ENCODE peak calls at places on chromosome 7, in seven cellular contexts. Q, D, K, F, O, B and S are unnamed samples.

GRCh38 chr7:88001744-88002530 is 67.9 kb downstream of the ADAM22 start:
- DNase-seq in Q (no peak), O (no peak), D (no peak), B (no peak), F (no peak), K (no peak), S (no peak)

GRCh38 chr7:102917436-102918353 is 4.9 kb downstream of the LRRC17 start:
- DNase-seq in D (peak; percentile 16), B (no peak), F (no peak), K (no peak), O (no peak), Q (no peak), S (no peak)

GRCh38 chr7:115008465-115009114 is 86.7 kb downstream of the MDFIC start:
- DNase-seq in B (no peak), D (no peak), F (peak; percentile 71), K (peak; percentile 8), Q (no peak), O (no peak), S (peak; percentile 78)

GRCh38 chr7:92498557-92498956 is 20.8 kb upstream of the ERVW-1 start:
- DNase-seq in Q (no peak), B (no peak), D (no peak), F (no peak), K (no peak), O (no peak), S (no peak)

GRCh38 chr7:96400518-96400917 is 78.6 kb upstream of the SLC25A13 start:
- DNase-seq in F (no peak), O (no peak), Q (no peak), B (no peak), K (no peak), D (no peak), S (no peak)

GRCh38 chr7:83548250-83548649 is 100.7 kb downstream of the SEMA3E start:
- DNase-seq in B (no peak), K (no peak), D (no peak), Q (no peak), F (no peak), O (no peak), S (no peak)

GRCh38 chr7:51428226-51428887 is 111.7 kb upstream of the COBL start:
- DNase-seq in D (peak; percentile 61), B (no peak), O (no peak), F (no peak), Q (no peak), K (no peak), S (no peak)

GRCh38 chr7:875051-875450 is 1.3 kb upstream of the GET4 start:
- DNase-seq in B (no peak), Q (no peak), O (no peak), D (no peak), F (no peak), K (no peak), S (no peak)

GRCh38 chr7:152544971-152545619 is 109.3 kb upstream of the KMT2C start:
- DNase-seq in O (no peak), F (no peak), D (no peak), Q (no peak), K (no peak), B (no peak), S (no peak)

GRCh38 chr7:148185050-148185449 is 405.5 kb upstream of the C7orf33 start:
- DNase-seq in K (no peak), D (no peak), O (no peak), F (no peak), Q (no peak), B (no peak), S (no peak)

GRCh38 chr7:16528520-16528919 is 1.9 kb downstream of the LRRC72 start:
- DNase-seq in D (no peak), B (no peak), Q (no peak), K (no peak), F (no peak), O (no peak), S (no peak)

GRCh38 chr7:247166-247565 is 42.8 kb upstream of the FOXL3 start:
- DNase-seq in F (no peak), B (no peak), K (no peak), O (no peak), Q (no peak), D (no peak), S (no peak)